ENCODE peak calls at places on chromosomes 11 and 22, in eight cellular contexts. One of them, this sample, is unnamed.

GRCh38 chr22:28418063-28418462 is 261.6 kb downstream of the TTC28 start:
- DNase-seq in right lobe of liver: no peak
- DNase-seq in IMR-90: no peak
- DNase-seq in endothelial cell of umbilical vein: no peak
- DNase-seq in body of pancreas: no peak
- DNase-seq in transverse colon: no peak
- DNase-seq in uterus: no peak
- DNase-seq in tibial nerve: no peak
- DNase-seq in this sample: no peak

GRCh38 chr11:16860632-16861031 is 122.2 kb downstream of the C11orf58 start:
- DNase-seq in right lobe of liver: no peak
- DNase-seq in IMR-90: no peak
- DNase-seq in endothelial cell of umbilical vein: no peak
- DNase-seq in body of pancreas: peak; percentile 24
- DNase-seq in transverse colon: no peak
- DNase-seq in uterus: no peak
- DNase-seq in tibial nerve: no peak
- DNase-seq in this sample: no peak

GRCh38 chr11:66119348-66120133 is 49.5 kb downstream of the PACS1 start:
- DNase-seq in right lobe of liver: no peak
- DNase-seq in IMR-90: peak; percentile 94
- DNase-seq in endothelial cell of umbilical vein: peak; percentile 71
- DNase-seq in body of pancreas: peak; percentile 49
- DNase-seq in transverse colon: no peak
- DNase-seq in uterus: no peak
- DNase-seq in tibial nerve: no peak
- DNase-seq in this sample: no peak

GRCh38 chr11:18192988-18193387 is 20.4 kb downstream of the MRGPRX4 start:
- DNase-seq in right lobe of liver: no peak
- DNase-seq in IMR-90: no peak
- DNase-seq in endothelial cell of umbilical vein: no peak
- DNase-seq in body of pancreas: no peak
- DNase-seq in transverse colon: no peak
- DNase-seq in uterus: no peak
- DNase-seq in tibial nerve: no peak
- DNase-seq in this sample: no peak

GRCh38 chr11:68297812-68298658 is 14.4 kb upstream of the LRP5 start:
- DNase-seq in right lobe of liver: peak; percentile 96
- DNase-seq in IMR-90: peak; percentile 48
- DNase-seq in endothelial cell of umbilical vein: peak; percentile 74
- DNase-seq in body of pancreas: peak; percentile 85
- DNase-seq in transverse colon: peak; percentile 91
- DNase-seq in uterus: peak; percentile 74
- DNase-seq in tibial nerve: peak; percentile 70
- DNase-seq in this sample: no peak

GRCh38 chr11:98979212-98979611 is 41.5 kb upstream of the CNTN5 start:
- DNase-seq in right lobe of liver: no peak
- DNase-seq in IMR-90: no peak
- DNase-seq in endothelial cell of umbilical vein: no peak
- DNase-seq in body of pancreas: no peak
- DNase-seq in transverse colon: no peak
- DNase-seq in uterus: no peak
- DNase-seq in tibial nerve: no peak
- DNase-seq in this sample: no peak

GRCh38 chr11:12274558-12275197 is 102.7 kb upstream of the PARVA start:
- DNase-seq in right lobe of liver: peak; percentile 31
- DNase-seq in IMR-90: peak; percentile 73
- DNase-seq in endothelial cell of umbilical vein: no peak
- DNase-seq in body of pancreas: peak; percentile 8
- DNase-seq in transverse colon: no peak
- DNase-seq in uterus: no peak
- DNase-seq in tibial nerve: no peak
- DNase-seq in this sample: no peak

GRCh38 chr22:20750461-20751184 is 23.3 kb upstream of the SERPIND1 start:
- DNase-seq in right lobe of liver: no peak
- DNase-seq in IMR-90: peak; percentile 90
- DNase-seq in endothelial cell of umbilical vein: peak; percentile 83
- DNase-seq in body of pancreas: peak; percentile 69
- DNase-seq in transverse colon: peak; percentile 38
- DNase-seq in uterus: peak; percentile 61
- DNase-seq in tibial nerve: peak; percentile 72
- DNase-seq in this sample: no peak

GRCh38 chr22:37121887-37122591 is 12.5 kb upstream of the TMPRSS6 start:
- DNase-seq in right lobe of liver: no peak
- DNase-seq in IMR-90: peak; percentile 37
- DNase-seq in endothelial cell of umbilical vein: peak; percentile 46
- DNase-seq in body of pancreas: no peak
- DNase-seq in transverse colon: peak; percentile 53
- DNase-seq in uterus: no peak
- DNase-seq in tibial nerve: no peak
- DNase-seq in this sample: no peak

GRCh38 chr11:48107188-48107704 is 109.4 kb upstream of the OR4B1 start:
- DNase-seq in right lobe of liver: peak; percentile 39
- DNase-seq in IMR-90: peak; percentile 67
- DNase-seq in endothelial cell of umbilical vein: no peak
- DNase-seq in body of pancreas: no peak
- DNase-seq in transverse colon: peak; percentile 57
- DNase-seq in uterus: no peak
- DNase-seq in tibial nerve: no peak
- DNase-seq in this sample: no peak

GRCh38 chr11:117498791-117499190 is 171.1 kb downstream of the CEP164 start:
- DNase-seq in right lobe of liver: no peak
- DNase-seq in IMR-90: no peak
- DNase-seq in endothelial cell of umbilical vein: no peak
- DNase-seq in body of pancreas: no peak
- DNase-seq in transverse colon: no peak
- DNase-seq in uterus: no peak
- DNase-seq in tibial nerve: no peak
- DNase-seq in this sample: no peak

GRCh38 chr22:27129266-27129665 is 471.9 kb downstream of the MIAT start:
- DNase-seq in right lobe of liver: no peak
- DNase-seq in IMR-90: peak; percentile 74
- DNase-seq in endothelial cell of umbilical vein: peak; percentile 36
- DNase-seq in body of pancreas: no peak
- DNase-seq in transverse colon: no peak
- DNase-seq in uterus: no peak
- DNase-seq in tibial nerve: no peak
- DNase-seq in this sample: no peak

GRCh38 chr11:76671626-76672309 is 1.2 kb upstream of the LRRC32 start:
- DNase-seq in right lobe of liver: no peak
- DNase-seq in IMR-90: no peak
- DNase-seq in endothelial cell of umbilical vein: no peak
- DNase-seq in body of pancreas: no peak
- DNase-seq in transverse colon: no peak
- DNase-seq in uterus: no peak
- DNase-seq in tibial nerve: no peak
- DNase-seq in this sample: no peak

GRCh38 chr22:36017661-36018091 is 10.9 kb downstream of the RBFOX2 start:
- DNase-seq in right lobe of liver: no peak
- DNase-seq in IMR-90: no peak
- DNase-seq in endothelial cell of umbilical vein: no peak
- DNase-seq in body of pancreas: no peak
- DNase-seq in transverse colon: no peak
- DNase-seq in uterus: no peak
- DNase-seq in tibial nerve: no peak
- DNase-seq in this sample: no peak
- H3K4me3 ChIP-seq in right lobe of liver: no peak overlapping the region
- H3K4me3 ChIP-seq in IMR-90: no peak overlapping the region
- H3K4me3 ChIP-seq in endothelial cell of umbilical vein: no peak overlapping the region
- H3K4me3 ChIP-seq in body of pancreas: no peak overlapping the region
- H3K4me3 ChIP-seq in transverse colon: no peak overlapping the region
- H3K4me3 ChIP-seq in uterus: no peak overlapping the region
- H3K4me3 ChIP-seq in tibial nerve: no peak overlapping the region
- H3K4me3 ChIP-seq in this sample: no peak overlapping the region

DNA sequence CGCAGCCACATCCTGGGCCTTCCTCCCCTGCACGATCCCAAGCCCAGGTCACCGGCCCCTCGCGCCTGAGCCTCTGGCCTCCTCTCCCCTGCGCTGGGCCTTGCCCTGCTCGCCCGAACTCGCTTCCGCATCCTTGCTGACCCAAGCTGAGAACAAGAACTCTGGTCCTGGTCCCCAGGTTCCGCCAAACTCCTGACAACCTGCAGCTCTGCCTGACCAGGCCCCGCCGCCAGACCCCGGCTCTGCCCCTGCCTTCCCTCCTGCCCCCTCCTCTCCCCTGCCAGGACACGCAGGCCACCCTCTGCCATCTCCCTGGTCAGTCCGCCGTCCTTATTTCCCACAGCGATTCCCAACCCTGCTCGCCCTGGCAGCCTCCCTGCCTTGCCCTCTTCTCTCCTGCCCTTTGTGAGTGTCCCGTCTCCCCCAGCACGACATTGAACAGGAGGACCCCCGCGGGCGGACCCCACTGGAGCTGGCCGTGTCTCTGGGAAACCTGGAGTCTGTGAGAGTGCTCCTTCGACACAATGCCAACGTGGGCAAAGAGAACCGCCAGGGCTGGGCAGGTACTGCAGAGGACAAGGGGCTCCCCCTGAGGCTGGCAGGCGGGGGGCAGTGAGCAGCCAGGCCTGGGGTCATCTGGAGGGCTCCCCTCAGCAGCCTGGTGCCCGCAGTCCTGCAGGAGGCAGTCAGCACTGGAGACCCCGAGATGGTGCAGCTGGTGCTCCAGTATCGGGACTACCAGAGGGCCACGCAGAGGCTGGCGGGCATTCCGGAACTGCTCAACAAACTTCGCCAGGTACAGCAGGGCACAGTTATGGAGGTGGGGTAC is 762 bp downstream of the ANKRD13D start:
- DNase-seq in right lobe of liver: no peak
- DNase-seq in IMR-90: no peak
- DNase-seq in endothelial cell of umbilical vein: peak; percentile 19
- DNase-seq in body of pancreas: no peak
- DNase-seq in transverse colon: no peak
- DNase-seq in uterus: no peak
- DNase-seq in tibial nerve: no peak
- DNase-seq in this sample: no peak
- H3K27ac ChIP-seq in right lobe of liver: no peak overlapping the region
- H3K27ac ChIP-seq in IMR-90: peak overlapping the region; percentile 95
- H3K27ac ChIP-seq in endothelial cell of umbilical vein: peak overlapping the region; percentile 11
- H3K27ac ChIP-seq in body of pancreas: peak overlapping the region; percentile 98
- H3K27ac ChIP-seq in transverse colon: peak overlapping the region; percentile 100
- H3K27ac ChIP-seq in uterus: peak overlapping the region; percentile 88
- H3K27ac ChIP-seq in tibial nerve: peak overlapping the region; percentile 90
- H3K27ac ChIP-seq in this sample: peak overlapping the region; percentile 93

DNA sequence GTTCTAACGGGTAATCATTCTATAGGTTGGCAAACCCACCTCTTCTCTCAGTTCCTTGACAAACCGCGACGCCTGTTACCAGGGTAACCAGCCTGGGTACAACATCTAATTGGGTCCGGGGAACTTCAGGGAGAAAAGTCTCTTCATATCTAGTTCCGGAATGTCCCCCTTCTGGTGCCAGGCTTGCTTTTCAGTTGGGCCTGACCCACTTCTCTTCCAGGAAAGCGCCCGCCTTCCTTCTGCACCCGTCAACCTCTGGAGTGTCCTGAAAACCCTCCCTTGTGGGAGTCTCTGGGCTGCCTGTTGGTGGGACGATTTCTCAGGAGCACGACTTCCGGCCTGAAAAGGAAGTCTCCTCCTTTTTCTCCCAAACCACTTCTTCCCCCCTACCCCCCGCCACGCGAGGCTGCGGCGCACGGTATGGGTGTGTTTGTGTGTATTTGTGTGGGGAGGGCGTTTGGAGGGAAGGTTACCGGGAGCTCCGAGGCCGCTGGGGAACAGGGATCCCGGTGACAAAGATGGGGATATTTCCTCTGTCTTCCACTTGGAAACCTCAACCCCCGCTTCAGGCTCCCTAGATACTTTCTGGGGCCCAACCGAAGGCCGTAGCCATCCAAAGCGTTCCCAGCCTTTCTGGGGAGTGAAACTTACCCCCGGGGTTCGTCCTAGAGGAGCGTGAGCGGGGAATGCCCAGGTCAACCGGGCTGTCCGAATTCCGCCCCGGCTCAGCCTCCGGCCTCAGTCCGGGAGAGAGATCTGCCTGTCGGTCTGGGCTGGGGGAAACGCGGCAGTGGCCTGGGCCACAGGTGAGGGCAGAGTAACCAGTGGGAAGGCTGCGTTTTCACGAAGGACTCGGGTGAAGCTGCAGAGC is at the start of the genes NKAPD1 and PIH1D2:
- DNase-seq in right lobe of liver: peak; percentile 79
- DNase-seq in IMR-90: peak; percentile 88
- DNase-seq in endothelial cell of umbilical vein: peak; percentile 93
- DNase-seq in body of pancreas: peak; percentile 79
- DNase-seq in transverse colon: peak; percentile 79
- DNase-seq in uterus: peak; percentile 79
- DNase-seq in tibial nerve: peak; percentile 78
- DNase-seq in this sample: peak; percentile 90
- TF ChIP-seq POLR2A in right lobe of liver: no peak
- TF ChIP-seq POLR2A in IMR-90: no peak
- TF ChIP-seq POLR2A in endothelial cell of umbilical vein: peak; percentile 45
- TF ChIP-seq POLR2A in body of pancreas: no peak
- TF ChIP-seq POLR2A in transverse colon: peak; percentile 32
- TF ChIP-seq POLR2A in uterus: peak; percentile 17
- TF ChIP-seq POLR2A in tibial nerve: peak; percentile 33
- TF ChIP-seq POLR2A in this sample: no peak

GRCh38 chr11:119359365-119360229 is 13.1 kb upstream of the MFRP start:
- DNase-seq in right lobe of liver: no peak
- DNase-seq in IMR-90: no peak
- DNase-seq in endothelial cell of umbilical vein: no peak
- DNase-seq in body of pancreas: no peak
- DNase-seq in transverse colon: no peak
- DNase-seq in uterus: peak; percentile 12
- DNase-seq in tibial nerve: no peak
- DNase-seq in this sample: no peak

GRCh38 chr11:119361056-119361787 is 14.7 kb upstream of the MFRP start:
- DNase-seq in right lobe of liver: peak; percentile 82
- DNase-seq in IMR-90: peak; percentile 87
- DNase-seq in endothelial cell of umbilical vein: no peak
- DNase-seq in body of pancreas: peak; percentile 86
- DNase-seq in transverse colon: no peak
- DNase-seq in uterus: peak; percentile 81
- DNase-seq in tibial nerve: no peak
- DNase-seq in this sample: no peak

GRCh38 chr11:119355091-119355843 is 8.8 kb upstream of the MFRP start:
- DNase-seq in right lobe of liver: no peak
- DNase-seq in IMR-90: no peak
- DNase-seq in endothelial cell of umbilical vein: no peak
- DNase-seq in body of pancreas: no peak
- DNase-seq in transverse colon: no peak
- DNase-seq in uterus: peak; percentile 15
- DNase-seq in tibial nerve: no peak
- DNase-seq in this sample: no peak

GRCh38 chr11:119356349-119357031 is 10.0 kb upstream of the MFRP start:
- DNase-seq in right lobe of liver: peak; percentile 77
- DNase-seq in IMR-90: peak; percentile 66
- DNase-seq in endothelial cell of umbilical vein: peak; percentile 67
- DNase-seq in body of pancreas: no peak
- DNase-seq in transverse colon: peak; percentile 86
- DNase-seq in uterus: peak; percentile 86
- DNase-seq in tibial nerve: peak; percentile 80
- DNase-seq in this sample: no peak

DNA sequence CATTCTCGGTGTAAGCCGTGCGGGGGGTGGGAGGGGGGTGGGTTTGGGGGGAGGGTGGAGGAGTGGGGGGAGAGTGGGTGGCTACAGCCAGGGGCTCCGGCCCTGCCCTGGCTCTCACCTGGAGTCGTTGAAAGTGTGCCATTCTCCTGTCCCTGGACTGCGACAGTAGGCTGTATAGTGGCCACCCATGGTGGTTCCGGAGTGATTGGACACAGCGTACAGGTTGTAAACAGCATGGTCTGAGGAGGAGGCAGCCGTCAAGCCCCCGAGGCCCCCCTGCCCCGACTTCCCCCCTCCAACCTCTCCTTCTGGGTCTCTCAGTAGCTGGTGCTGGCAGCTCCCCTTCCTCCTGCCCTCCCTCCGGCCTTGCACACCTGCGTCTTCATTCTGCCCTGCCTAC is 10.6 kb upstream of the MFRP start:
- DNase-seq in right lobe of liver: no peak
- DNase-seq in IMR-90: no peak
- DNase-seq in endothelial cell of umbilical vein: no peak
- DNase-seq in body of pancreas: no peak
- DNase-seq in transverse colon: no peak
- DNase-seq in uterus: peak; percentile 27
- DNase-seq in tibial nerve: no peak
- DNase-seq in this sample: no peak
- H3K4me3 ChIP-seq in right lobe of liver: no peak overlapping the region
- H3K4me3 ChIP-seq in IMR-90: no peak overlapping the region
- H3K4me3 ChIP-seq in endothelial cell of umbilical vein: no peak overlapping the region
- H3K4me3 ChIP-seq in body of pancreas: no peak overlapping the region
- H3K4me3 ChIP-seq in transverse colon: no peak overlapping the region
- H3K4me3 ChIP-seq in uterus: peak overlapping the region; percentile 51
- H3K4me3 ChIP-seq in tibial nerve: peak overlapping the region; percentile 39
- H3K4me3 ChIP-seq in this sample: peak overlapping the region; percentile 42